ENCODE peak calls at places on chromosome 19, in eight cellular contexts. One of them, this sample, is unnamed. For H3K27me3, H3K4me1 and H3K9me3, the result is how much of the 10 kb centered on the place peaks cover.

GRCh38 chr19:24078688-24079087 is 8.3 kb upstream of the ZNF254 start:
- DNase-seq in adipocyte: no peak
- DNase-seq in BE2C: no peak
- DNase-seq in pancreas: no peak
- DNase-seq in GM23248: no peak
- DNase-seq in uterus: no peak
- DNase-seq in Peyer's patch: no peak
- DNase-seq in CD8-positive, alpha-beta T cell: no peak
- DNase-seq in this sample: no peak

GRCh38 chr19:42175952-42176648 is 41.4 kb downstream of the DEDD2 start:
- DNase-seq in adipocyte: peak
- DNase-seq in BE2C: peak
- DNase-seq in pancreas: no peak
- DNase-seq in GM23248: peak
- DNase-seq in uterus: no peak
- DNase-seq in Peyer's patch: no peak
- DNase-seq in CD8-positive, alpha-beta T cell: no peak
- DNase-seq in this sample: no peak

GRCh38 chr19:19109601-19110000 is 28.7 kb downstream of the TMEM161A start:
- DNase-seq in adipocyte: peak
- DNase-seq in BE2C: no peak
- DNase-seq in pancreas: no peak
- DNase-seq in GM23248: peak
- DNase-seq in uterus: no peak
- DNase-seq in Peyer's patch: no peak
- DNase-seq in CD8-positive, alpha-beta T cell: no peak
- DNase-seq in this sample: no peak

GRCh38 chr19:50414850-50415660 is 3.7 kb upstream of the SPIB start:
- DNase-seq in adipocyte: peak
- DNase-seq in BE2C: peak
- DNase-seq in pancreas: peak
- DNase-seq in GM23248: peak
- DNase-seq in uterus: peak
- DNase-seq in Peyer's patch: peak
- DNase-seq in CD8-positive, alpha-beta T cell: peak
- DNase-seq in this sample: peak

GRCh38 chr19:42081584-42082258 is 5.8 kb downstream of the ZNF574 start:
- DNase-seq in adipocyte: peak
- DNase-seq in BE2C: peak
- DNase-seq in pancreas: no peak
- DNase-seq in GM23248: peak
- DNase-seq in uterus: no peak
- DNase-seq in Peyer's patch: no peak
- DNase-seq in CD8-positive, alpha-beta T cell: no peak
- DNase-seq in this sample: peak

GRCh38 chr19:42069619-42070293 is at the start of gene GRIK5:
- DNase-seq in adipocyte: peak
- DNase-seq in BE2C: peak
- DNase-seq in pancreas: no peak
- DNase-seq in GM23248: peak
- DNase-seq in uterus: peak
- DNase-seq in Peyer's patch: no peak
- DNase-seq in CD8-positive, alpha-beta T cell: no peak
- DNase-seq in this sample: no peak

GRCh38 chr19:48468806-48469055 is 438 bp upstream of the CYTH2 start:
- DNase-seq in adipocyte: no peak
- DNase-seq in BE2C: peak
- DNase-seq in pancreas: no peak
- DNase-seq in GM23248: no peak
- DNase-seq in uterus: no peak
- DNase-seq in Peyer's patch: no peak
- DNase-seq in CD8-positive, alpha-beta T cell: no peak
- DNase-seq in this sample: no peak

GRCh38 chr19:47610546-47610894 is 1.6 kb downstream of the BICRA start:
- DNase-seq in adipocyte: no peak
- DNase-seq in BE2C: no peak
- DNase-seq in pancreas: no peak
- DNase-seq in GM23248: peak
- DNase-seq in uterus: no peak
- DNase-seq in Peyer's patch: no peak
- DNase-seq in CD8-positive, alpha-beta T cell: no peak
- DNase-seq in this sample: peak

GRCh38 chr19:15776991-15777787 is 10.3 kb upstream of the OR10H5 start:
- DNase-seq in adipocyte: no peak
- DNase-seq in BE2C: no peak
- DNase-seq in pancreas: no peak
- DNase-seq in GM23248: no peak
- DNase-seq in uterus: no peak
- DNase-seq in Peyer's patch: no peak
- DNase-seq in CD8-positive, alpha-beta T cell: no peak
- DNase-seq in this sample: peak

GRCh38 chr19:42323852-42324654 is 1.4 kb upstream of the MEGF8 start:
- DNase-seq in adipocyte: no peak
- DNase-seq in BE2C: no peak
- DNase-seq in pancreas: peak
- DNase-seq in GM23248: peak
- DNase-seq in uterus: no peak
- DNase-seq in Peyer's patch: no peak
- DNase-seq in CD8-positive, alpha-beta T cell: no peak
- DNase-seq in this sample: no peak

GRCh38 chr19:19461306-19461670 is 54.1 kb downstream of the TSSK6 start:
- DNase-seq in adipocyte: no peak
- DNase-seq in BE2C: no peak
- DNase-seq in pancreas: no peak
- DNase-seq in GM23248: peak
- DNase-seq in uterus: no peak
- DNase-seq in Peyer's patch: no peak
- DNase-seq in CD8-positive, alpha-beta T cell: no peak
- DNase-seq in this sample: no peak

DNA sequence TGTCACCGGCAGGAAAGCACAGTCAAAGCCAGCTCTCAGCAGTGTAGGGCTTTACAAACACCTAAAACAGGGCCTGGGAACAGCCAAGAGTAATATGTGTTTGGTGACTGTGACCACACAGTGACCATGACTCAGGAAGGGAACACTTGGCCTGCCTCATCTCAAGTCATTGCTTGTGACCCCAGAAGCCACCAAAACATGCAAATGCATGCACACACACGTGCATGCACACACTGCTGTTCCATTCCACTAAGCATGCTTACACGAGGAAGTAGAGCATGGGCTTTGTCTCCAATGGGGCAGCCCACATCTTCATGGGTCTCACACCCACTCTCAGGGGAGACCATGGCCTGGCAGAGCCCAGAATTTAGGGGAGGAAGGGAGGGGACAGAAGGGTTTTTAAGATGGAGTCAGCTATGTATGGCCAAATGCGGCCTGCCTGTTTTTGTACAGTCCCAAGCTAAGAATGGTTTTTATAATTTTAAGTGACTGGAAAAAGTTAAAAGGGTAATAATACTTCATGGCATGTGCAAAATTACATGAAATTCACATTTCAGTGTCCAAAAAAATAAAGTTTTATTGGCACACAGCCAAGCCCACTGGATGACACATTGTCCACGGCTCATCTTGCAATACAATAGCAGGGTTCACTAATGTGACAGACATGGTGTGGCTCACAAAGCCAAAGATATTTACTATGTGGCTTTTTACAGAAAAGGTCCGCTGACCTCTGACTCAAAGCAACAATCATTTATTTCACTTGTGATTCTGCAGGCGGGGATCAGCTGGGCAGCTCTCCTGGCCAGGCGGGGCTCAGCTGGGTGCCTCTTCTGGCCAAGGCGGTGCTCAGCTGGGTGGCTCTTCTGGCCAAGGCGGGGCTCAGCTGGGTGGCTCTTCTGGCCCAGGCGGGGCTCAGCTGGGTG is 17.3 kb downstream of the ZFR2 start:
- DNase-seq in adipocyte: no peak
- DNase-seq in BE2C: no peak
- DNase-seq in pancreas: no peak
- DNase-seq in GM23248: peak
- DNase-seq in uterus: no peak
- DNase-seq in Peyer's patch: no peak
- DNase-seq in CD8-positive, alpha-beta T cell: no peak
- DNase-seq in this sample: no peak
- H3K27me3 ChIP-seq in adipocyte: under half
- H3K27me3 ChIP-seq in BE2C: under half
- H3K27me3 ChIP-seq in pancreas: under half
- H3K27me3 ChIP-seq in GM23248: under half
- H3K27me3 ChIP-seq in uterus: under half
- H3K27me3 ChIP-seq in Peyer's patch: under half
- H3K27me3 ChIP-seq in CD8-positive, alpha-beta T cell: under half
- H3K27me3 ChIP-seq in this sample: under half

GRCh38 chr19:54337858-54338230 is 1.1 kb downstream of the LILRA4 start:
- DNase-seq in adipocyte: no peak
- DNase-seq in BE2C: no peak
- DNase-seq in pancreas: no peak
- DNase-seq in GM23248: no peak
- DNase-seq in uterus: no peak
- DNase-seq in Peyer's patch: no peak
- DNase-seq in CD8-positive, alpha-beta T cell: no peak
- DNase-seq in this sample: no peak

GRCh38 chr19:54335164-54335563 is 3.8 kb downstream of the LILRA4 start:
- DNase-seq in adipocyte: no peak
- DNase-seq in BE2C: no peak
- DNase-seq in pancreas: no peak
- DNase-seq in GM23248: no peak
- DNase-seq in uterus: no peak
- DNase-seq in Peyer's patch: no peak
- DNase-seq in CD8-positive, alpha-beta T cell: no peak
- DNase-seq in this sample: no peak

GRCh38 chr19:54338521-54338920 is 441 bp downstream of the LILRA4 start:
- DNase-seq in adipocyte: no peak
- DNase-seq in BE2C: no peak
- DNase-seq in pancreas: no peak
- DNase-seq in GM23248: no peak
- DNase-seq in uterus: no peak
- DNase-seq in Peyer's patch: no peak
- DNase-seq in CD8-positive, alpha-beta T cell: no peak
- DNase-seq in this sample: no peak

GRCh38 chr19:54336893-54337857 is 1.8 kb downstream of the LILRA4 start:
- DNase-seq in adipocyte: no peak
- DNase-seq in BE2C: no peak
- DNase-seq in pancreas: no peak
- DNase-seq in GM23248: no peak
- DNase-seq in uterus: no peak
- DNase-seq in Peyer's patch: no peak
- DNase-seq in CD8-positive, alpha-beta T cell: no peak
- DNase-seq in this sample: no peak

DNA sequence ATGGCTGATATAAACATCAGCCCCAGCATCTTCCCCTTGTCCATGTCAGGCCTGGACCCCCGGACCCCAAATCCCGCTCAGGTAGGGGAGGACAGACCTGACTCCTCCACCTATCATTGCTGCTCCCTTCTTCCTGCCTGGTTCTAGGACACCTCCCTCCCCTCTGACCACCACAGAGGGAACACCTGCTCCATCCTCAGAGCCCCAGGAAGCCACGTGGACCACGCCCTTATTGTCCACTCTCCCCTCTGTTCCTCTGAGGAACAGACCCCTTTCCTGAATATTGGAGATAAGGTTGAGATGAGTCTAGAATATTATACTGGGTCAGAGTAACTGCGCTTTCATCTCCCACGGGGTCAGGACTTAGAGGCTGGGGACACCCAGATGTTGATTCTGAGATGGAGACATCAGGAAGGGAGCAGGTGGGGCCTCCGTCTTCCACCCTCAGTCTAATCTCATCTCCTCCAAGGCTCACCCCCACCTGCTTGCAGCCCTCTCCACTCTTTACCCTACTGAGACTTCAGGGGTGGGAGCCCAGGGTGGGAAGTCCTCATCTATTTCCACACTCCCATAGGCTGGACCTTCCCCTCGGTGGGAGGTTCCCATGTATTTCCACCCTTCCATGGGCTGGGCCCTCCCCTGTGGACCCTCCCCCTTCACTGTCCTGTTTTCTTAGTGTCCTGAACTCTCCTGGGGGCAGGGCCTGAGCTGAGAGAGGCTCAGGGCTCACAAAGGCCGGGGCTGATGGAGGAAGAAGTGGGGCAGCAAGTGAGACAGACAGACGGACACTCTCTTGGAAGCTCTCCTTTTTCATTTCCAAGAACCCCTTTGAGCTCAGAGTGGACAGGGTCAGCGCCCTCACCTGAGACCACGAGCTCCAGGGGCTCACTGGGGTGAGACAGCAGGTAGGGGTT is 2.7 kb downstream of the LILRA4 start:
- DNase-seq in adipocyte: no peak
- DNase-seq in BE2C: no peak
- DNase-seq in pancreas: no peak
- DNase-seq in GM23248: no peak
- DNase-seq in uterus: no peak
- DNase-seq in Peyer's patch: no peak
- DNase-seq in CD8-positive, alpha-beta T cell: no peak
- DNase-seq in this sample: no peak
- H3K4me1 ChIP-seq in adipocyte: under half
- H3K4me1 ChIP-seq in BE2C: under half
- H3K4me1 ChIP-seq in pancreas: under half
- H3K4me1 ChIP-seq in GM23248: under half
- H3K4me1 ChIP-seq in uterus: under half
- H3K4me1 ChIP-seq in Peyer's patch: under half
- H3K4me1 ChIP-seq in CD8-positive, alpha-beta T cell: under half
- H3K4me1 ChIP-seq in this sample: under half

GRCh38 chr19:8366121-8366581 is 2.2 kb downstream of the ANGPTL4 start:
- DNase-seq in adipocyte: no peak
- DNase-seq in BE2C: no peak
- DNase-seq in pancreas: peak
- DNase-seq in GM23248: no peak
- DNase-seq in uterus: no peak
- DNase-seq in Peyer's patch: peak
- DNase-seq in CD8-positive, alpha-beta T cell: no peak
- DNase-seq in this sample: no peak

GRCh38 chr19:8367327-8368001 is 3.5 kb downstream of the ANGPTL4 start:
- DNase-seq in adipocyte: peak
- DNase-seq in BE2C: peak
- DNase-seq in pancreas: peak
- DNase-seq in GM23248: peak
- DNase-seq in uterus: peak
- DNase-seq in Peyer's patch: peak
- DNase-seq in CD8-positive, alpha-beta T cell: no peak
- DNase-seq in this sample: peak

GRCh38 chr19:8366961-8367326 is 3.0 kb downstream of the ANGPTL4 start:
- DNase-seq in adipocyte: peak
- DNase-seq in BE2C: no peak
- DNase-seq in pancreas: peak
- DNase-seq in GM23248: peak
- DNase-seq in uterus: peak
- DNase-seq in Peyer's patch: no peak
- DNase-seq in CD8-positive, alpha-beta T cell: no peak
- DNase-seq in this sample: no peak

GRCh38 chr19:8370176-8371010 is 6.4 kb downstream of the ANGPTL4 start:
- DNase-seq in adipocyte: no peak
- DNase-seq in BE2C: no peak
- DNase-seq in pancreas: no peak
- DNase-seq in GM23248: no peak
- DNase-seq in uterus: no peak
- DNase-seq in Peyer's patch: peak
- DNase-seq in CD8-positive, alpha-beta T cell: no peak
- DNase-seq in this sample: peak

GRCh38 chr19:8368136-8368535 is 4.2 kb downstream of the ANGPTL4 start:
- DNase-seq in adipocyte: no peak
- DNase-seq in BE2C: no peak
- DNase-seq in pancreas: no peak
- DNase-seq in GM23248: no peak
- DNase-seq in uterus: no peak
- DNase-seq in Peyer's patch: no peak
- DNase-seq in CD8-positive, alpha-beta T cell: no peak
- DNase-seq in this sample: no peak
- H3K9me3 ChIP-seq in adipocyte: under half
- H3K9me3 ChIP-seq in BE2C: under half
- H3K9me3 ChIP-seq in pancreas: under half
- H3K9me3 ChIP-seq in GM23248: under half
- H3K9me3 ChIP-seq in uterus: under half
- H3K9me3 ChIP-seq in Peyer's patch: under half
- H3K9me3 ChIP-seq in CD8-positive, alpha-beta T cell: under half
- H3K9me3 ChIP-seq in this sample: under half

GRCh38 chr19:55717251-55717650 is 21.0 kb downstream of the NLRP9 start:
- DNase-seq in adipocyte: no peak
- DNase-seq in BE2C: no peak
- DNase-seq in pancreas: no peak
- DNase-seq in GM23248: no peak
- DNase-seq in uterus: no peak
- DNase-seq in Peyer's patch: no peak
- DNase-seq in CD8-positive, alpha-beta T cell: no peak
- DNase-seq in this sample: no peak
- H3K27me3 ChIP-seq in adipocyte: under half
- H3K27me3 ChIP-seq in BE2C: half or more
- H3K27me3 ChIP-seq in pancreas: under half
- H3K27me3 ChIP-seq in GM23248: under half
- H3K27me3 ChIP-seq in uterus: under half
- H3K27me3 ChIP-seq in Peyer's patch: under half
- H3K27me3 ChIP-seq in CD8-positive, alpha-beta T cell: under half
- H3K27me3 ChIP-seq in this sample: under half